ENCODE peak calls at places on chromosomes 11 and 22, in seven cellular contexts. R is choroid plexus epithelial cell, V is fibroblast of pulmonary artery, P is fibroblast of gingiva, S is BJ, C is G401, F is transverse colon. X is an unnamed sample.

GRCh38 chr11:58771458-58771855 is 39.7 kb upstream of the GLYAT start:
- DNase-seq in P (no peak), C (no peak), F (no peak), V (no peak), R (no peak), S (no peak), X (no peak)

GRCh38 chr11:66701432-66702240 is 23.9 kb upstream of the RBM4B start:
- DNase-seq in V (no peak), F (no peak), S (no peak), P (no peak), R (peak), C (no peak), X (no peak)

GRCh38 chr22:40396882-40397281 is 26.5 kb downstream of the SGSM3 start:
- DNase-seq in F (peak), V (peak), S (no peak), C (no peak), R (peak), P (no peak), X (peak)

GRCh38 chr11:64037027-64037633 is 1.4 kb downstream of the FLRT1 start:
- DNase-seq in R (no peak), P (no peak), C (no peak), S (no peak), V (no peak), F (no peak), X (no peak)

GRCh38 chr11:68099474-68100405 is 21.4 kb downstream of the CHKA start:
- DNase-seq in F (peak), P (no peak), R (peak), C (peak), S (no peak), V (peak), X (no peak)

GRCh38 chr11:11027271-11027670 is 169.4 kb upstream of the ZBED5 start:
- DNase-seq in F (no peak), P (peak), C (no peak), R (peak), V (peak), S (peak), X (no peak)

GRCh38 chr22:17095538-17095937 is 10.7 kb downstream of the IL17RA start:
- DNase-seq in C (no peak), P (no peak), S (no peak), V (no peak), R (peak), F (no peak), X (no peak)

GRCh38 chr11:113884361-113884836 is 9.0 kb upstream of the USP28 start:
- DNase-seq in V (peak), C (no peak), P (peak), S (no peak), R (peak), F (no peak), X (peak)

X was measured in H9.